ENCODE peak calls at places on chromosomes 1 and 21, in nine cellular contexts. H is cardiac muscle cell; R is cardiac fibroblast; Y is adrenal gland; D is AG04450; K is hepatocyte; B is CD4-positive, CD25-positive, alpha-beta regulatory T cell; W is psoas muscle; I is left lung. J is an unnamed sample.

GRCh38 chr21:37230632-37231246 is 36.4 kb downstream of the VPS26C start:
- DNase-seq in H (no peak), R (no peak), Y (no peak), D (no peak), K (no peak), B (no peak), W (no peak), I (no peak), J (no peak)

GRCh38 chr1:85330206-85330605 is 53.8 kb upstream of the BCL10 start:
- DNase-seq in H (no peak), R (peak; percentile 97), Y (no peak), D (peak; percentile 69), K (no peak), B (no peak), W (no peak), I (no peak), J (no peak)

GRCh38 chr1:8378202-8378601 is 60.3 kb downstream of the SLC45A1 start:
- DNase-seq in H (peak; percentile 41), R (peak; percentile 40), Y (peak; percentile 10), D (peak; percentile 44), K (no peak), B (no peak), W (no peak), I (no peak), J (no peak)

GRCh38 chr1:41661428-41662060 is 177.1 kb upstream of the EDN2 start:
- DNase-seq in H (no peak), R (no peak), Y (no peak), D (no peak), K (no peak), B (no peak), W (peak; percentile 31), I (peak; percentile 85), J (peak; percentile 12)

GRCh38 chr1:202319381-202320080 is 22.2 kb downstream of the UBE2T start:
- DNase-seq in H (no peak), R (no peak), Y (no peak), D (no peak), K (no peak), B (no peak), W (no peak), I (no peak), J (no peak)

GRCh38 chr1:234656981-234657651 is 47.1 kb upstream of the IRF2BP2 start:
- DNase-seq in H (no peak), R (peak; percentile 99), Y (no peak), D (peak; percentile 75), K (no peak), B (no peak), W (no peak), I (peak; percentile 68), J (no peak)

GRCh38 chr1:201755200-201755599 is 73.8 kb upstream of the IPO9 start:
- DNase-seq in H (no peak), R (no peak), Y (no peak), D (no peak), K (no peak), B (no peak), W (no peak), I (no peak), J (no peak)

GRCh38 chr1:161140755-161141400 is 8.4 kb upstream of the DEDD start:
- DNase-seq in H (no peak), R (no peak), Y (no peak), D (no peak), K (no peak), B (no peak), W (no peak), I (no peak), J (no peak)

GRCh38 chr21:27570306-27570868 is 603.5 kb upstream of the ADAMTS5 start:
- DNase-seq in H (no peak), R (peak; percentile 96), Y (peak; percentile 10), D (peak; percentile 87), K (peak; percentile 21), B (no peak), W (peak; percentile 69), I (no peak), J (no peak)

GRCh38 chr1:79875187-79875586 is 868.7 kb upstream of the ADGRL4 start:
- DNase-seq in H (no peak), R (no peak), Y (no peak), D (no peak), K (no peak), B (no peak), W (no peak), I (no peak), J (no peak)

GRCh38 chr1:225848044-225848955 is 33.9 kb downstream of the TMEM63A start:
- DNase-seq in H (no peak), R (no peak), Y (no peak), D (no peak), K (no peak), B (peak; percentile 54), W (no peak), I (peak; percentile 27), J (peak; percentile 39)
- H3K4me3 ChIP-seq in H (no peak overlapping the region), R (no peak overlapping the region), Y (no peak overlapping the region), D (no peak overlapping the region), K (no peak overlapping the region), B (no peak overlapping the region), W (no peak overlapping the region), I (no peak overlapping the region), J (no peak overlapping the region)

GRCh38 chr1:37556712-37557196 is at the start of gene DNALI1:
- DNase-seq in H (peak; percentile 95), R (peak; percentile 92), Y (peak; percentile 91), D (peak; percentile 81), K (peak; percentile 96), B (no peak), W (peak; percentile 83), I (peak; percentile 90), J (no peak)
- H3K4me3 ChIP-seq in H (peak within 1 kb of the TSS; percentile 42), R (peak within 1 kb of the TSS; percentile 47), Y (peak within 1 kb of the TSS; percentile 56), D (peak within 1 kb of the TSS; percentile 70), K (peak within 1 kb of the TSS; percentile 72), B (no peak within 1 kb of the TSS), W (peak within 1 kb of the TSS; percentile 49), I (peak within 1 kb of the TSS; percentile 38), J (no peak within 1 kb of the TSS)

GRCh38 chr1:32742956-32743355 is 40.4 kb upstream of the SYNC start:
- DNase-seq in H (no peak), R (no peak), Y (no peak), D (no peak), K (peak; percentile 60), B (no peak), W (no peak), I (no peak), J (no peak)

GRCh38 chr1:32742132-32742947 is 39.8 kb upstream of the SYNC start:
- DNase-seq in H (no peak), R (no peak), Y (peak; percentile 62), D (no peak), K (peak; percentile 67), B (no peak), W (no peak), I (no peak), J (no peak)

GRCh38 chr1:32744063-32744410 is 41.5 kb upstream of the SYNC start:
- DNase-seq in H (no peak), R (no peak), Y (no peak), D (no peak), K (no peak), B (no peak), W (no peak), I (no peak), J (no peak)

GRCh38 chr1:32741417-32742131 is 39.0 kb upstream of the SYNC start:
- DNase-seq in H (peak; percentile 46), R (no peak), Y (no peak), D (no peak), K (peak; percentile 75), B (no peak), W (peak; percentile 32), I (peak; percentile 83), J (no peak)

DNA sequence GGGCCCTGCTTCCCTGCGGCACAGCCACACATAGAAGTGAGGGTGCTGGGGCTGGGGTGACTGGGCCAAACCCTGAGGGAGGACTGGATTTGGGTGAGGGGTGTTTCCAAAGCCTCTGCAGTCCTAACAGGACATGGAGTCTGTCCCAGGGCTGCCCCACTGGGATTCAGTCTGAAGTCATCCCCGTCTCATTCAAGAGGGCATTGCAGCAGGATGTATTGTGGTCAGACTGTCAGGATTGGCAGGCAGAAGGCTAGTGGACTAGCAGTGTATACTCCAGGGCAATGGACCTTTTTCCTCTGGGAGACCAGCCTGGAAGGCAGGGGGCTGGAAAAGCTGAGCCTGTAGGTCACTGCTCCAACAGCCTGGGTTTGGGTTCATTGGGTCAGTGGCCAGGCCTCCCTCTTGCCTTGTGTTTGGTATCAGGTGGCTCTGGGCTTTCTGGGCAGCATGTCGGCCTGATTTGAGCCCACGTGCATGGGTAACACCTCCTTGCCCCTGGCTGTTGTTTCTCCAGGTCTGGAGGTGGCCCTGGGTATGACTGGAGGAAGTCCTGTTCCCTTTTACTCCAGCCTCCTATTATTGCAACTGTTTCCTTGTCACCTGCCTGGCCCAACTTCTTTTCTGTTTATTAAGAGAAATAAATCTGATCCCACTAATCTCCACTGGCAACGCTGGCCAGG is 41.0 kb upstream of the SYNC start:
- DNase-seq in H (no peak), R (no peak), Y (no peak), D (no peak), K (no peak), B (no peak), W (no peak), I (no peak), J (no peak)
- H3K4me3 ChIP-seq in H (no peak overlapping the region), R (no peak overlapping the region), Y (peak overlapping the region; percentile 4), D (peak overlapping the region; percentile 68), K (peak overlapping the region; percentile 11), B (no peak overlapping the region), W (no peak overlapping the region), I (peak overlapping the region; percentile 65), J (no peak overlapping the region)

DNA sequence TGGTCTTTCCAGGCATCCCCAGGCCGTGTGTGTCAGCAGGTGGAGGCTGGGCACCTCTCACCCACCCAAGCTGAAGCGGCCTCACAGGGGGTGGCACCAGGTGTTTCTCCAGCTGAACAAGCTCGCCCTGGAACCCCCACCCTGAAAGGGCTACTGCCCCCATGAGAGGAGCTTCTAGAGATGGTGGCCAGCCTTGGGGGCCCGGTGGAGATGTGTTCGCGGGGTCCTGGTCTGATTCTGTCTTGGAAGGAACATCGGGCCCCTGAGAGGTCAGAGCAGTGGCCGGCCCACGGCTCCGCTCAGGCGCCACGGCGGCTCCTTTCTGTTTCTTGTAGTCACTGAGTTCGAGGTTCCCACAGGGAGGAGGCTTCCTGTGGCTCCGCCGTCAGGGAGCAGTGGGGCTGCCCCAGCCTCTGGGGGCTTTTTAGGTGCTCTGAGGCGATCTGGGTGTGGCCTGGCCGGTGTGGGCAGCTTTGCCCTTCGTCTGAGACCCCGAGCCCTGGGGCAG is 46.9 kb downstream of the SKI start:
- DNase-seq in H (no peak), R (peak; percentile 25), Y (no peak), D (no peak), K (no peak), B (no peak), W (peak; percentile 18), I (peak; percentile 76), J (no peak)
- H3K4me3 ChIP-seq in H (no peak overlapping the region), R (no peak overlapping the region), Y (no peak overlapping the region), D (no peak overlapping the region), K (no peak overlapping the region), B (no peak overlapping the region), W (no peak overlapping the region), I (no peak overlapping the region), J (no peak overlapping the region)

J was measured in CD8-positive, alpha-beta T cell.